ENCODE peak calls at places on chromosomes 6 and 20, in six cellular contexts. S is AG09309, L is dorsolateral prefrontal cortex, K is fibroblast of villous mesenchyme, N is stomach, O is body of pancreas. X is an unnamed sample.

GRCh38 chr20:12902992-12903391 is 105.8 kb upstream of the SPTLC3 start:
- DNase-seq in S (no peak), O (no peak), K (no peak), L (no peak), N (no peak), X (no peak)

GRCh38 chr6:139824864-139825263 is 450.4 kb upstream of the CITED2 start:
- DNase-seq in O (no peak), S (no peak), K (no peak), L (no peak), N (no peak), X (no peak)

GRCh38 chr6:40328376-40328987 is 258.7 kb downstream of the LRFN2 start:
- DNase-seq in L (no peak), K (no peak), O (peak), S (no peak), N (peak), X (no peak)

GRCh38 chr20:4775322-4776078 is 53.8 kb downstream of the PRND start:
- DNase-seq in S (no peak), L (no peak), O (no peak), K (no peak), N (no peak), X (peak)

GRCh38 chr20:50649587-50649986 is 41.8 kb downstream of the RIPOR3 start:
- DNase-seq in N (no peak), L (no peak), K (no peak), O (no peak), S (no peak), X (no peak)

GRCh38 chr20:56202493-56203077 is 45.9 kb upstream of the MC3R start:
- DNase-seq in O (peak), N (no peak), L (no peak), S (no peak), K (peak), X (no peak)

GRCh38 chr6:7108196-7108963 is 619 bp downstream of the RREB1 start:
- DNase-seq in K (peak), N (peak), O (peak), L (no peak), S (no peak), X (no peak)

GRCh38 chr6:137013738-137014602 is 30.8 kb downstream of the IL20RA start:
- DNase-seq in N (no peak), L (no peak), K (peak), O (peak), S (peak), X (no peak)

GRCh38 chr6:53066059-53066406 is 829 bp downstream of the FBXO9 start:
- DNase-seq in K (no peak), N (peak), L (peak), S (no peak), O (peak), X (no peak)

GRCh38 chr6:110664933-110665332 is 150.3 kb downstream of the CDK19 start:
- DNase-seq in L (no peak), K (peak), O (no peak), S (peak), N (no peak), X (no peak)

GRCh38 chr6:3269412-3269975 is 10.7 kb downstream of the PSMG4 start:
- DNase-seq in S (no peak), O (no peak), N (no peak), L (peak), K (peak), X (no peak)

GRCh38 chr20:53582574-53583351 is 10.9 kb downstream of the ZNF217 start:
- DNase-seq in O (peak), S (peak), L (no peak), K (peak), N (peak), X (peak)

GRCh38 chr6:118709859-118710350 is 58.5 kb upstream of the CEP85L start:
- DNase-seq in L (no peak), O (peak), N (peak), K (no peak), S (peak), X (no peak)

GRCh38 chr6:121124600-121124999 is 209.7 kb downstream of the TBC1D32 start:
- DNase-seq in O (no peak), K (no peak), S (no peak), L (no peak), N (no peak), X (no peak)

GRCh38 chr6:7156666-7157278 is 49.0 kb downstream of the RREB1 start:
- DNase-seq in K (peak), N (no peak), O (no peak), S (no peak), L (no peak), X (no peak)

GRCh38 chr6:130216630-130217029 is 6.1 kb downstream of the SAMD3 start:
- DNase-seq in S (no peak), O (no peak), N (no peak), L (no peak), K (no peak), X (no peak)

GRCh38 chr20:9022361-9022760 is 46.5 kb upstream of the PLCB4 start:
- DNase-seq in S (no peak), N (no peak), K (no peak), O (no peak), L (no peak), X (no peak)

GRCh38 chr20:50491926-50492634 is 18.1 kb upstream of the PTPN1 start:
- DNase-seq in N (no peak), S (no peak), K (peak), L (no peak), O (no peak), X (no peak)

GRCh38 chr6:91098006-91098405 is 511.1 kb upstream of the MAP3K7 start:
- DNase-seq in K (no peak), S (no peak), L (no peak), N (no peak), O (no peak), X (no peak)

DNA sequence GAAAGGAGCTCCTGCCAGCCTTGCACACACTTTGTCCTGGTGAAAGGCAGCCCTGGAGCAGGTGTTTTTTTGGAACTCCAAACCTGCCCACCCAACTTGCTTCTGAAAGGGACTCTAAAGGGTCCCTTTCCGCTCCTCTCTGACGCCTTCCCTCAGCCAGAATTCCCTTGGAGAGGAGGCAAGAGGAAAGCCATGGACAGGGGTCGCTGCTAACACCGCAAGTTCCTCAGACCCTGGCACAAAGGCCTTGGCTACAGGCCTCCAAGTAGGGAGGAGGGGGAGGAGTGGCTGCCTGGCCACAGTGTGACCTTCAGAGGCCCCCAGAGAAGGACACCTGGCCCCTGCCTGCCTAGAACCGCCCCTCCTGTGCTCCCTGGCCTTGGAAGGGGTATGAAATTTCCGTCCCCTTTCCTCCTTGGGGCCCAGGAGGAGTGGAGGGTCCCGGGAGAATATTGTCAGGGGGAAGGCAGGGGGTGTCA is 2.6 kb downstream of the VEGFA start:
- DNase-seq in O (peak), N (peak), K (peak), L (no peak), S (no peak), X (no peak)
- TF ChIP-seq CTCF in O (no peak), N (no peak), K (peak), L (no peak), S (peak), X (peak)

DNA sequence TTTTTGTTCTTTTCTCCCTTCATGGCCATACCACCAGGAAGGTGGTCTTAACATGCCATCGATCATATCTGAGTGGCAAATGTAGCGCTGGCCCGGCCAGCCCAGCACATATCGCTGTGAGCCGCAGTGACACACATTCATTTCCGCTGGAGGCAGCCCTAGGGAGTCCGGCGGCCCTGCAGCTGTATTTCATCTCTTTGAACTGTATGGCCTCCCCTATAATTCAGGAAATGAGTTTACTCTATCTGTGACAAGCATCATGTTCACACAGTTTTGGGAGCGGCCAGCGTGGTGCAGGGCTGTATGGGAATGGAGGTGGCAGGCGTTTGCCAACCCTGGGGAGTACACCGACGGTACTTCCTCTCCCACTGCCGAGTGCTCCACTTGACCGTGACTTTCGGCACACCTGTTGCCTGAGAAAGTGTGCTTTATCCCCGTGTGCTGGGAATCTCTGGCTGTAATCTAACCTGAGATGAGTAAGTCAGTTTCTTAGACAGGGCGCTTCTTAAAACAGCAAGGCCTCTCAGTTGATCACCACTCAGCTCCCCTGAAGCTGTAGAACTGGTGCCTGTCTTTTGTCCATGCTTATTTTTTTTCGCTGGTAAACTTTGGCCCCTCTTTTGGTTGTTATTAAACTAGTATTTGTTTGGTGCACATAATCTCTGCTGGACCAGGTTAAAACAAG is 257.1 kb upstream of the TAB2 start:
- DNase-seq in L (no peak), N (no peak), K (no peak), O (peak), S (no peak), X (no peak)
- H3K4me3 ChIP-seq in L (no peak), N (no peak), K (no peak), O (no peak), S (no peak), X (no peak)

GRCh38 chr6:29375191-29375590 is at the start of gene OR12D3:
- DNase-seq in K (no peak), L (no peak), S (no peak), O (no peak), N (no peak), X (no peak)

DNA sequence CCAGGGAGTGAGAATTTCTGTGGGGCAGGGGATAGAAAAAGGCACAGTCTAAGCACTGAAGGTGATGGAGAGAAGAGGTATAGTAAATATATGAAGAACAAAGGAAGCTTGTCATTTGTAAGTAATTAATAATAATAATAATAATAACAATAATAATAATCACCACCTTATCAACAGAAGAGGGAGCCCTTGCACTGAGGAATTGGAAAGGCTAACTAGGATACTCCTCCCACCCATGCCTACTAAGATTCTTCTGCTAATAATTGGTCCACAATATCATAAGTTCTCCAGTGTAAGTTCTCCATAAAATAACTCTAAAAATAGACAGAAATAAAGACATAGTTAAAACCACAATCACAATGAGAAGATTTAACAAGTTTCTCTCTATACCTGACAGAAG is 912 bp upstream of the OR12D3 start:
- DNase-seq in S (no peak), L (no peak), K (peak), N (no peak), O (no peak), X (no peak)
- TF ChIP-seq CTCF in S (no peak), L (peak), K (no peak), N (no peak), O (no peak), X (no peak)

GRCh38 chr6:10397756-10398438 is 17.0 kb downstream of the TFAP2A start:
- DNase-seq in N (no peak), S (no peak), O (no peak), L (no peak), K (no peak), X (no peak)

GRCh38 chr6:10395171-10395945 is 19.5 kb downstream of the TFAP2A start:
- DNase-seq in N (no peak), O (no peak), S (no peak), K (no peak), L (no peak), X (no peak)

GRCh38 chr6:10393544-10394225 is 21.2 kb downstream of the TFAP2A start:
- DNase-seq in O (no peak), K (no peak), N (no peak), S (no peak), L (no peak), X (no peak)

GRCh38 chr6:10396775-10397174 is 18.1 kb downstream of the TFAP2A start:
- DNase-seq in L (no peak), K (no peak), S (no peak), N (no peak), O (no peak), X (no peak)

GRCh38 chr6:10395946-10396577 is 18.8 kb downstream of the TFAP2A start:
- DNase-seq in K (no peak), L (no peak), N (no peak), S (no peak), O (no peak), X (no peak)
- H3K4me3 ChIP-seq in K (no peak), L (no peak), N (no peak), S (no peak), O (no peak), X (no peak)

GRCh38 chr20:21089421-21089820 is 16.7 kb downstream of the LINC00237 start:
- DNase-seq in S (no peak), K (no peak), L (no peak), N (no peak), O (no peak), X (no peak)
- TF ChIP-seq CTCF in S (no peak), K (no peak), L (no peak), N (no peak), O (no peak), X (no peak)

DNA sequence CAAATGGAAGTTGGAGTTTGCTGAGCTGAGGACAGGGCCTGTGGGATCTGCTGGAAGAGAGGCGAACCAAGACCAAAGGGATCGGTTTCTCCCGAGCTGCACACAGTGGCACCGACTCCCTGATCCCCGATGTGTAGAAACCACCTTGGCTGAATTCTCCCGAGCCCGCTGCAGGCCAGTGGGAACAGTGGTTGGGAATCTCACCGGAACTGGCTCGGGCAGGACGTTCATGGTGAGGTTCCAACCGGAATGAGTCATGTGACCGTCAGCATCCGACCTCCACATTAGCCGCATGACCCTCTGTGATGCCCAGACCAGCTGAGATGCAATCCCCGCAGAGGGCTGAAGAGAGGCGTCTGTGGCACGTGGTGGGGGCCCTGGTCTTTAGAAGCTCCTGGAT is 359.1 kb downstream of the TAF4 start:
- DNase-seq in N (no peak), S (no peak), K (no peak), O (no peak), L (no peak), X (no peak)
- H3K4me3 ChIP-seq in N (no peak), S (no peak), K (no peak), O (no peak), L (no peak), X (no peak)

GRCh38 chr20:45892049-45892816 is 1.1 kb downstream of the CTSA start:
- DNase-seq in S (no peak), L (peak), K (peak), N (peak), O (no peak), X (no peak)
- TF ChIP-seq CTCF in S (peak), L (no peak), K (peak), N (no peak), O (no peak), X (peak)

DNA sequence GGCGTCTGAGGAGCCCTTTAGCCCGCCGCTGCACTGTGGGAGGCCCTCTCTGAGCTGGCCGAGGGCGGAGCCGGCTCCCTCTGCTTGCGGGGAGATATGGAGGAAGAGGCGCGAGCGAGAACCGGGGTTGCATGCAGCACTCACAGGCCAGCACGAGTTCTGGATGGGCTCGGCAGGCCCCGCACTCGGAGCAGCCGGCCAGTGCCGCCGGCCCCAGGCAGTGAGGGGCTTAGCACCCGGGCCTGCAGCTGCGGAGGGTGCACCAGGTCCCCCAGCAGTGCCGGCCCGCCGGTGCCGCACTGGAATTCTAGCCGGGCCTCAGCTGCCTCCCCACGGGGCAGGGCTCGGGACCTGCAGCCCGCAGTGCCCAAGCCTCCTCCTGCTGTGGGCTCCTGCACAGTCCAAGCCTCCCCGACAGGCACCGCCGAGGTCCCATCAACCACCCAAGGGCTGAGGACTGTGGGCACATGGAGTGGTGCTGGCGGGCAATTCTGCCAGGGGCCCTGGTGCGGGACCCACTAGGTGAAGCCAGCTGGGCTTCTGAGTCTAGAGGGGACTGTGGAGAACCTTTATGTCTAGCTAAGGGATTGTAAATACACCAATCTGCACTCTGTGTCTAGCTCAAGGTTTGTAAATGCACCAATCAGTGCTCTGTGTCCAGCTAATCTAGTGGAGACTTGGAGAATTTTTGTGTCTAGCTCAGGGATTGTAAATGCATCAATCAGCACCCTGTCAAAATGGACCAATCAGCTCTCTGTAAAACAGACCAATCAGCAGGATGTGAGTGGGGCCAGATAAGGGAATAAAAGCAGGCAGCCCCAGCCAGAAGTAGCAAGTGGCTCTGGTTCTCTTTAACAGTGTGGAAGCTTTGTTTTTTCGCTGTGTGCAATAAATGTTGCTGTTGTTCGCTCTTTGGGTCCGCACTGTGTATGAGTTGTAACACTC is 329.7 kb upstream of the JARID2 start:
- DNase-seq in L (no peak), O (no peak), S (no peak), N (no peak), K (no peak), X (no peak)
- H3K4me3 ChIP-seq in L (no peak), O (no peak), S (no peak), N (no peak), K (no peak), X (no peak)

DNA sequence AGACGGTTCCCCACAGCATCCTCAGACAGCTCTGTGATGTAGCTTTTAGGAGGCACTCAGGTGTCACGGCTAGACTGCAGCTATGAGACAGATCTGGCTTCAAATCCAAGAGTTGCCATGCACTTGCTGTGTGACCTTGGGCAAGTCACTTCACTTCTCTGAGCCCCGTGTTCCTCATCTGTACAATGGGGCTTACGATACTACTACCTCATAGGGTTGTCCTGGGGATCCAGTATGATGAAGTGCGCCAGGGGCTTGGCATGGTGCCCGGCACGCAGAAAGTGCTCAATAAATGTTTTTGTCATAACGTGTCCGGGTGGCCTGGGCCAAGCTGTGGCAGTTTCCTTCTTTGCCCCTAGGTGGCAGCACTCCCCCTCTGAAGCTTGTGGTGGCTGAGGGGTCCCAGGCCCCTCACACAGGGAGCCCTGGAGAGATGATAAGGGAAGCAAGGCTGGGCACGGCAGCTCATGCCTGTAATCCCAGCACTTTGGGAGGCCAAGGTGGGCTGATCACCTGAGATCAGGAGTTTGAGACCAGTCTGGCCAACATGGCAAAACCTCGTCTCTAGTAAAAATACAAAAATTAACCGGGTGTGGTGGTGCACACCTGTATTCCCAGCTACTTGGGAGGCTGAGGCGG is 19.1 kb upstream of the CHMP4B start:
- DNase-seq in K (peak), O (peak), N (peak), S (no peak), L (no peak), X (no peak)
- TF ChIP-seq CTCF in K (peak), O (peak), N (no peak), S (peak), L (peak), X (peak)

GRCh38 chr6:87071683-87072082 is 23.2 kb downstream of the CGA start:
- DNase-seq in K (no peak), S (no peak), N (no peak), O (no peak), L (no peak), X (no peak)

GRCh38 chr6:87065117-87065516 is 29.8 kb downstream of the CGA start:
- DNase-seq in L (no peak), O (no peak), S (no peak), N (no peak), K (no peak), X (no peak)

GRCh38 chr6:87070750-87071149 is 24.2 kb downstream of the CGA start:
- DNase-seq in O (no peak), K (no peak), N (no peak), S (no peak), L (no peak), X (no peak)

GRCh38 chr6:87068804-87069203 is 26.1 kb downstream of the CGA start:
- DNase-seq in L (no peak), K (no peak), O (no peak), S (no peak), N (no peak), X (no peak)

GRCh38 chr6:87066449-87067288 is 28.2 kb downstream of the CGA start:
- DNase-seq in O (peak), L (peak), K (peak), N (peak), S (peak), X (peak)
- H3K4me3 ChIP-seq in O (no peak), L (peak), K (no peak), N (peak), S (no peak), X (no peak)